ENCODE peak calls at places on chromosomes 7 and 10, in six cellular contexts. I is K562, P is transverse colon, N is ovary, L is esophagus muscularis mucosa, E is H1. J is an unnamed sample.

GRCh38 chr7:74138334-74138867 is 35.8 kb upstream of the EIF4H start:
- DNase-seq in E (peak; percentile 71), I (peak; percentile 23), P (no peak), N (no peak), L (no peak), J (no peak)

GRCh38 chr10:30705086-30705624 is 75.6 kb upstream of the LYZL2 start:
- DNase-seq in N (no peak), E (no peak), I (no peak), L (no peak), P (peak; percentile 25), J (no peak)

GRCh38 chr10:103104721-103105120 is 88.4 kb downstream of the NT5C2 start:
- DNase-seq in N (no peak), I (no peak), E (no peak), L (no peak), P (no peak), J (no peak)

GRCh38 chr7:1945558-1945957 is 275.5 kb downstream of the ELFN1 start:
- DNase-seq in I (no peak), N (no peak), L (no peak), E (no peak), P (no peak), J (peak; percentile 11)

GRCh38 chr7:97512441-97513207 is 219.3 kb upstream of the TAC1 start:
- DNase-seq in N (no peak), P (no peak), L (no peak), I (peak; percentile 24), E (no peak), J (no peak)

GRCh38 chr7:159059629-159060028 is 85.0 kb downstream of the VIPR2 start:
- DNase-seq in L (peak; percentile 53), P (no peak), I (no peak), E (no peak), N (no peak), J (no peak)

GRCh38 chr7:117731455-117731854 is 141.8 kb downstream of the CTTNBP2 start:
- DNase-seq in N (no peak), E (no peak), I (peak; percentile 50), P (no peak), L (no peak), J (no peak)

GRCh38 chr7:148398844-148399365 is 191.7 kb upstream of the C7orf33 start:
- DNase-seq in I (no peak), P (no peak), L (peak; percentile 29), E (no peak), N (no peak), J (no peak)

GRCh38 chr7:152462995-152463713 is 27.4 kb upstream of the KMT2C start:
- DNase-seq in P (no peak), N (no peak), I (peak; percentile 65), L (no peak), E (peak; percentile 89), J (no peak)

GRCh38 chr10:86855503-86855902 is 99.1 kb downstream of the BMPR1A start:
- DNase-seq in E (no peak), N (no peak), L (no peak), I (no peak), P (no peak), J (no peak)

GRCh38 chr10:114305521-114305925 is 66.5 kb downstream of the VWA2 start:
- DNase-seq in E (no peak), P (no peak), N (no peak), I (no peak), L (no peak), J (peak; percentile 64)

GRCh38 chr10:77520290-77520689 is 117.3 kb downstream of the KCNMA1 start:
- DNase-seq in I (no peak), P (no peak), N (no peak), E (no peak), L (no peak), J (no peak)

GRCh38 chr7:73974948-73975926 is 52.7 kb upstream of the ELN start:
- DNase-seq in P (no peak), N (peak; percentile 38), I (no peak), L (no peak), E (no peak), J (no peak)

DNA sequence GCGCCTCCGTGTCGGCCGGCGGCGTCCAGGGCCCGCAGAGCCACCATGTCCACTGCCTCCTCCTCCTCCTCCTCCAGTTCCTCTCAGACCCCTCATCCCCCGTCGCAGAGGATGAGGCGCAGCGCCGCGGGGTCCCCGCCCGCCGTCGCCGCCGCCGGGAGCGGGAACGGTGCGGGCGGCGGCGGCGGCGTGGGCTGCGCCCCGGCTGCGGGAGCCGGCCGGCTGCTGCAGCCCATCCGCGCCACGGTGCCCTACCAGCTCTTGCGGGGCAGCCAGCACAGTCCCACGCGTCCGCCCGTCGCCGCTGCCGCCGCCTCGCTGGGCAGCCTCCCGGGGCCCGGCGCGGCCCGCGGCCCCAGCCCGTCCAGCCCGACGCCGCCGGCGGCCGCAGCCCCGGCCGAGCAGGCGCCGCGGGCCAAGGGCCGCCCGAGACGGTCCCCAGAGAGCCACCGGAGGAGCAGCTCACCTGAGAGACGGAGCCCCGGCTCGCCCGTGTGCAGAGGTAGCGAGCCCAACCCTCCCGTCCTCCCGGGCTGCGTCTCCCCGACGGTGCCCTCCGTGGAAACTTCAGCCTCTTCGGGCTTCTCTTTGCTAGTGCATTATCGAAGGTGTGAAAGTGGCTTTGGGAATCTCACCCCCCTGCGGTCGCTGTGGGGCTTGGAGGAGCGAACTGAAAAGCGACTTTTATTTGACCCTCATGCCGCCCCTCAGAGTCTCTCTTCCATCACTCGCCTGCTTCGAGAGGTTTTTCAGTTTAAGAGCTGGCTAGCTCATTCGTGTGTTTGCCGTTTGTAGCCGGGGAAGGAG is 913 bp downstream of the GLCCI1 start:
- DNase-seq in N (peak; percentile 50), I (peak; percentile 61), P (peak; percentile 44), E (peak; percentile 66), L (no peak), J (peak; percentile 69)
- TF ChIP-seq POLR2A in N (no peak), I (no peak), P (no peak), E (no peak), L (no peak), J (no peak)

GRCh38 chr7:32611700-32612099 is 116.4 kb downstream of the AVL9 start:
- DNase-seq in L (no peak), E (no peak), I (no peak), P (no peak), N (no peak), J (no peak)
- H3K4me1 ChIP-seq in L (no peaks in the 10 kb centered on the region), E (peaks cover 7% of the 10 kb centered on the region), I (no peaks in the 10 kb centered on the region), P (no peaks in the 10 kb centered on the region), N (peaks cover 6% of the 10 kb centered on the region), J (peaks cover 11% of the 10 kb centered on the region)

GRCh38 chr10:59557052-59557451 is 152.6 kb downstream of the SLC16A9 start:
- DNase-seq in N (no peak), L (no peak), P (no peak), E (peak; percentile 66), I (no peak), J (no peak)
- TF ChIP-seq EP300 in N (no peak), L (no peak), P (no peak), E (no peak), I (no peak), J (no peak)

GRCh38 chr10:84565881-84566280 is 237.5 kb downstream of the CCSER2 start:
- DNase-seq in L (no peak), P (no peak), E (no peak), I (no peak), N (no peak), J (no peak)
- TF ChIP-seq POLR2A in L (no peak), P (no peak), E (no peak), I (no peak), N (no peak), J (no peak)

GRCh38 chr10:110456046-110456445 is 41.7 kb upstream of the DUSP5 start:
- DNase-seq in I (no peak), P (peak; percentile 32), E (no peak), L (no peak), N (no peak), J (peak; percentile 36)
- H3K4me1 ChIP-seq in I (peaks cover 7% of the 10 kb centered on the region), P (no peaks in the 10 kb centered on the region), E (no peaks in the 10 kb centered on the region), L (peaks cover 13% of the 10 kb centered on the region), N (peaks cover 2% of the 10 kb centered on the region), J (no peaks in the 10 kb centered on the region)

DNA sequence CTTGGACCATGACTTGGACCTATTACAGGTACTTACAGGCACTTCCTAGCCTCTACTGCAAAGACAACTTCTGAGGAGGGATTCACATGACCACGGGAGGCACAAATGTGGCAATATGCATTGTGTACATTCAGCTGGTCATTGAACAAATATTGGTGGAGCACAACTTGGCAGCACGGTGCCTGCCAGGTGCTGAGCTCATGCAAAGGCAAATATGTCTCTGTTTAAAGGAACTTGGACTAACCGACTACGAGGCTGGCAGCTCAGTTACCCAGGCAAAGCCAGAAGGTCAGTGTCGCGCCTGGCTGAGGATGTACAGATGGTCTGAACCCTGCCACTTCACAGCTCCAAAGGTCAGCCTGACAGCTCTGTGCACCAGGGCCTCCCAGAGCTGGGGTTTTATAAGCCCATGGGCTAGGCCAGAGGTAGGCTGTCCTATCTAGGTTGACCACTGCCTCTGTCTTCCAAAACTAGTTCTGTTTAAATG is 6.1 kb downstream of the DENND11 start:
- DNase-seq in L (no peak), E (no peak), P (peak; percentile 37), N (no peak), I (no peak), J (no peak)
- TF ChIP-seq EP300 in L (no peak), E (no peak), P (no peak), N (no peak), I (no peak), J (no peak)

J was measured in sigmoid colon.